ENCODE peak calls at places on chromosomes 4 and X, in seven cellular contexts. R is endothelial cell of umbilical vein, J is suprapubic skin, A is right atrium auricular region, N is GM12878, G is foreskin keratinocyte, Y is HCT116. C is an unnamed sample.

GRCh38 chrX:132216806-132217202 is 2.4 kb downstream of the RAP2C start:
- DNase-seq in A (no peak), Y (no peak), J (no peak), G (peak), R (peak), N (no peak), C (no peak)

GRCh38 chrX:106631615-106632014 is 19.8 kb downstream of the RADX start:
- DNase-seq in N (no peak), R (no peak), A (no peak), J (no peak), G (no peak), Y (no peak), C (no peak)

GRCh38 chr4:4443821-4444220 is 56.9 kb downstream of the NSG1 start:
- DNase-seq in A (no peak), J (no peak), G (peak), Y (no peak), R (peak), N (no peak), C (no peak)

GRCh38 chr4:158826882-158827281 is 58.1 kb downstream of the FNIP2 start:
- DNase-seq in J (no peak), Y (no peak), A (no peak), G (peak), N (no peak), R (peak), C (no peak)

GRCh38 chr4:142844782-142845181 is 1.3 kb downstream of the INPP4B start:
- DNase-seq in Y (no peak), A (no peak), J (no peak), R (no peak), N (no peak), G (no peak), C (no peak)

GRCh38 chr4:13933163-13933562 is 305.6 kb upstream of the BOD1L1 start:
- DNase-seq in J (no peak), Y (no peak), R (no peak), G (no peak), N (no peak), A (no peak), C (no peak)

GRCh38 chrX:15815779-15816452 is 25.6 kb downstream of the ZRSR2 start:
- DNase-seq in J (no peak), Y (peak), N (peak), R (peak), G (peak), A (no peak), C (no peak)

GRCh38 chr4:113673450-113673849 is 88.1 kb downstream of the CAMK2D start:
- DNase-seq in G (peak), A (no peak), Y (peak), J (no peak), R (no peak), N (no peak), C (no peak)

GRCh38 chr4:153257151-153257620 is 52.9 kb downstream of the TRIM2 start:
- DNase-seq in Y (no peak), R (peak), J (no peak), A (no peak), G (no peak), N (no peak), C (peak)

GRCh38 chrX:30309139-30309571 is at the start of gene NR0B1:
- DNase-seq in A (no peak), J (no peak), Y (no peak), N (no peak), G (no peak), R (no peak), C (peak)

GRCh38 chrX:136643243-136643642 is 4.7 kb upstream of the CD40LG start:
- DNase-seq in A (no peak), J (no peak), R (no peak), N (no peak), G (no peak), Y (no peak), C (no peak)

GRCh38 chr4:73707269-73707875 is 33.0 kb upstream of the CXCL8 start:
- DNase-seq in A (no peak), N (no peak), G (no peak), R (no peak), J (no peak), Y (no peak), C (no peak)

GRCh38 chrX:100649550-100650356 is 5.8 kb downstream of the SRPX2 start:
- DNase-seq in R (peak), G (peak), J (peak), N (no peak), A (peak), Y (no peak), C (no peak)

GRCh38 chr4:81684357-81684756 is 212.7 kb upstream of the RASGEF1B start:
- DNase-seq in R (no peak), A (no peak), G (no peak), N (no peak), J (no peak), Y (no peak), C (no peak)

GRCh38 chrX:138925330-138925729 is 213.8 kb upstream of the FGF13 start:
- DNase-seq in Y (no peak), R (no peak), N (no peak), G (peak), J (no peak), A (no peak), C (no peak)

GRCh38 chrX:140765043-140765784 is 55.7 kb downstream of the LINC00632 start:
- DNase-seq in J (no peak), R (peak), A (no peak), Y (no peak), N (no peak), G (no peak), C (no peak)

GRCh38 chr4:170805352-170805751 is 715.6 kb upstream of the AADAT start:
- DNase-seq in A (no peak), R (no peak), N (no peak), J (no peak), Y (no peak), G (no peak), C (no peak)

GRCh38 chr4:5888222-5888701 is 4.6 kb downstream of the CRMP1 start:
- DNase-seq in J (no peak), G (no peak), Y (no peak), N (no peak), A (no peak), R (no peak), C (no peak)

GRCh38 chr4:182245541-182246245 is 2.5 kb downstream of the TENM3 start:
- DNase-seq in J (no peak), A (no peak), N (no peak), G (peak), Y (no peak), R (no peak), C (no peak)

GRCh38 chrX:40688976-40689375 is 41.6 kb upstream of the CXorf38 start:
- DNase-seq in G (no peak), A (no peak), R (no peak), Y (no peak), J (no peak), N (no peak), C (no peak)

GRCh38 chr4:82618321-82618720 is 56.5 kb upstream of the TMEM150C start:
- DNase-seq in A (no peak), N (no peak), J (no peak), G (no peak), R (no peak), Y (no peak), C (no peak)

GRCh38 chr4:6189511-6189910 is 10.8 kb downstream of the JAKMIP1 start:
- DNase-seq in R (no peak), Y (no peak), J (no peak), A (no peak), N (no peak), G (no peak), C (no peak)

GRCh38 chr4:139419388-139419914 is 34.5 kb upstream of the RAB33B start:
- DNase-seq in Y (no peak), N (no peak), G (peak), A (peak), J (no peak), R (peak), C (no peak)

GRCh38 chr4:77578145-77578544 is 27.5 kb upstream of the CXCL13 start:
- DNase-seq in Y (no peak), N (no peak), G (no peak), J (no peak), R (no peak), A (no peak), C (no peak)

GRCh38 chr4:18318682-18319410 is 297.3 kb upstream of the LCORL start:
- DNase-seq in Y (no peak), J (no peak), A (peak), G (peak), N (no peak), R (peak), C (peak)

GRCh38 chrX:29913647-29914046 is 301.7 kb upstream of the MAGEB2 start:
- DNase-seq in Y (no peak), J (no peak), A (no peak), N (no peak), G (no peak), R (no peak), C (no peak)

GRCh38 chrX:135516376-135516775 is 4.1 kb upstream of the INTS6L start:
- DNase-seq in A (no peak), G (no peak), Y (no peak), R (no peak), N (no peak), J (no peak), C (no peak)

GRCh38 chrX:115650916-115651315 is 89.9 kb downstream of the PLS3 start:
- DNase-seq in J (no peak), N (peak), Y (peak), R (peak), A (no peak), G (peak), C (peak)

GRCh38 chr4:134027931-134028330 is 173.7 kb downstream of the PABPC4L start:
- DNase-seq in Y (peak), J (no peak), R (peak), A (no peak), N (no peak), G (peak), C (no peak)

GRCh38 chr4:139184129-139184528 is 7.1 kb upstream of the ELF2 start:
- DNase-seq in J (no peak), Y (no peak), G (peak), A (no peak), N (no peak), R (peak), C (no peak)

GRCh38 chr4:83125738-83126141 is 11.2 kb upstream of the PLAC8 start:
- DNase-seq in N (no peak), Y (no peak), G (no peak), J (no peak), A (no peak), R (no peak), C (no peak)

GRCh38 chr4:142846105-142846728 is at the start of gene INPP4B:
- DNase-seq in J (no peak), Y (peak), A (no peak), G (peak), N (no peak), R (peak), C (peak)

GRCh38 chr4:185809517-185810071 is 2.4 kb downstream of the SORBS2 start:
- DNase-seq in J (no peak), Y (no peak), R (no peak), A (no peak), N (no peak), G (no peak), C (no peak)

GRCh38 chrX:70044541-70045245 is 5.0 kb downstream of the AWAT2 start:
- DNase-seq in N (no peak), Y (no peak), J (no peak), A (no peak), R (peak), G (no peak), C (no peak)

GRCh38 chrX:18887177-18887820 is 96.6 kb downstream of the PHKA2 start:
- DNase-seq in R (no peak), N (no peak), J (no peak), A (peak), Y (no peak), G (no peak), C (peak)

GRCh38 chr4:112817933-112818921 is 181.3 kb downstream of the LARP7 start:
- DNase-seq in J (peak), G (peak), R (peak), Y (peak), A (peak), N (peak), C (peak)

GRCh38 chr4:110637408-110638131 is 14.7 kb upstream of the PITX2 start:
- DNase-seq in N (no peak), Y (no peak), R (no peak), A (no peak), G (no peak), J (no peak), C (no peak)
- H3K27ac ChIP-seq in N (no peak), Y (no peak), R (no peak), A (no peak), G (peak), J (no peak), C (no peak)

DNA sequence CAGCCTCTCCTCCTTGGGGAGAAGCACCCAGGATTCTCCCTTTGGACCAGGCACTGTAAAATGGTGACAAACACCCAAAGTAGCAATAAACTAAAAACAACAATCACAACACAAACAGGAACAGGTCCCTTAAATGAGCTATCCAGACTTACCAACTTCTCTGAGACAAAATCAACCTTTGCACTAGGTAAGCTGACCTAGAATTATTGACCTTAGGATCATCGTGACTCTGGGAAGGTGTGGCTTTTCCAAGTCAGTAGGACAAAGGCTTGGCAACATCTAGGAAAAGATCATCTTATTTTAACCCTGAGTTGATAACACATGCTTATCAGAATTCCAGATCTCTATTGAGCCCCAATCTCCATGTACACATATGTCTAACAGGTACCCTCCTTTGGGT is 166.7 kb downstream of the PRDM5 start:
- DNase-seq in Y (no peak), A (no peak), J (no peak), N (no peak), R (no peak), G (no peak), C (no peak)
- TF ChIP-seq CTCF in Y (no peak), A (no peak), J (no peak), N (no peak), R (no peak), G (no peak), C (no peak)

DNA sequence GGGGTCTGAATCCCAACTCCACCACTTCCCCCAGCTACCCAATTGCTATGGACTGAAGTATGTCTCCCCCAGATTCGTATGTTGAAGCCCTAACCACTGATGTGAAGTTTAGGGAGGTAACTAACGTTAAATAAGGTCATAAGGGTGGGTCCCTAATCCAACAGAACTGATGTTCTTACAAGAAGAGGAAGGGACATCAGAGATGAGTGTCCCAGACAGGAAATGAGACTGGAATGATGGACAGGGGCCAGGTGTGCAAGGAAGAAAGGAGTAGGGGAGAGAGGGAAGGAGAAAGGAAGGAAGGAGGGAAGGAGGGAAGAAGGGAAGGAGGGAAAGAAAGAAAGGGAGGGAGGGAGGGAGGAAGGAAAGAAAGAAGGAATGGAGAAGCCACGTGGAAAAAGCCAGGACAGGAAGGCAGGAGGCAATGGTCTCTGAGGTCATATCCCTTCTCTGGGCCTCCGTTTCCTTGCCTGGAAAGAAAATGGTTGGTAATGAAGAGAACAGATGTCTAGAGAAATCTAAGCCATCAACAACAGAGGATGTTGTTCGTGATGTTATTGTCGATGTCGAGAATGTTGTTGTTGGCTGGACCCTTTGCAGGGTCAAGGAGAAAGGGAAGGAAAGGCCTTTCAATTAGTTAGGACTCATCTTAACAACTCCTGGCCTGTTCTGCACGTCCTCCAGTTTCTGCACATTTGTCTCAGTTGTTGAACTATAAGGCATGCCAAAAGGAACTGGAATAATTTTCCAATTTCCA is 59.0 kb upstream of the FGFBP2 start:
- DNase-seq in R (peak), Y (no peak), N (no peak), A (no peak), G (no peak), J (no peak), C (no peak)
- H3K27ac ChIP-seq in R (no peak), Y (no peak), N (no peak), A (no peak), G (no peak), J (no peak), C (no peak)

GRCh38 chr4:99536848-99537247 is 26.0 kb downstream of the C4orf17 start:
- DNase-seq in Y (no peak), J (no peak), N (no peak), R (no peak), A (no peak), G (no peak), C (no peak)
- TF ChIP-seq CTCF in Y (no peak), J (no peak), N (no peak), R (no peak), A (no peak), G (no peak), C (no peak)

GRCh38 chr4:26032142-26032541 is 118.1 kb downstream of the SMIM20 start:
- DNase-seq in G (no peak), J (no peak), A (no peak), Y (no peak), N (no peak), R (no peak), C (no peak)
- H3K27ac ChIP-seq in G (no peak), J (peak), A (no peak), Y (no peak), N (no peak), R (no peak), C (no peak)

DNA sequence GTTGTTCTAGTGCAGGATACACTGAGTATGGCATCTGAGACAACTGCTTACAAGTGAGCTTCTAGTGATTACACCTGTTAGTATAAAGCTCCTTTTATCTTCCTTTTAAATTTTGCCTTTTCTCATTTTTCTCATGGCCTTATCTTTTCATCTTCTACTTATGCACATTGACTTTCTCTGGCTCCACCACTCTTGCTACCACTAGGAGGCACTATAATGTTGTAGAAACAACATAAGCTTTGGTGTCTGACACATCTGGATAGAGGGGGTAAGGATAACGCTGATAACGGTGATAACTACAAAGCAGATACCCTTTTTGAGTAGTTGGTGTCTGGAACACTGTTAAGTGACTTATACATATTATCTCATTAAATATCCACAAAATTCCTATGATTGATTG is 187.4 kb upstream of the TEX13C start:
- DNase-seq in R (no peak), A (no peak), Y (no peak), N (no peak), G (peak), J (no peak), C (no peak)
- TF ChIP-seq CTCF in R (no peak), A (peak), Y (no peak), N (peak), G (peak), J (no peak), C (peak)

GRCh38 chr4:95415346-95415771 is 133.4 kb downstream of the UNC5C start:
- DNase-seq in Y (no peak), G (peak), N (no peak), A (no peak), J (no peak), R (no peak), C (no peak)

GRCh38 chr4:95410387-95411005 is 138.3 kb downstream of the UNC5C start:
- DNase-seq in J (no peak), Y (no peak), G (no peak), R (no peak), A (no peak), N (no peak), C (no peak)

GRCh38 chr4:95409127-95409526 is 139.6 kb downstream of the UNC5C start:
- DNase-seq in A (no peak), R (peak), Y (no peak), N (no peak), J (no peak), G (peak), C (no peak)

GRCh38 chr4:95409750-95410149 is 139.0 kb downstream of the UNC5C start:
- DNase-seq in J (no peak), A (no peak), N (no peak), Y (no peak), R (no peak), G (no peak), C (no peak)
- H3K27ac ChIP-seq in J (no peak), A (no peak), N (no peak), Y (no peak), R (peak), G (no peak), C (peak)

C was measured in dorsolateral prefrontal cortex.